ENCODE peak calls at places on chromosomes 11 and 22, in four cellular contexts. Y, O, A and R are unnamed samples.
A peak's percentile ranks its signal among the peaks of the same experiment; 100 is the strongest.

GRCh38 chr22:33841281-33842005 is 78.8 kb downstream of the LARGE1 start:
- DNase-seq in Y (no peak), O (no peak), A (no peak), R (no peak)

GRCh38 chr11:105181521-105181920 is 42.0 kb upstream of the CARD18 start:
- DNase-seq in Y (no peak), O (no peak), A (no peak), R (no peak)

GRCh38 chr22:49812838-49813237 is 14.8 kb downstream of the BRD1 start:
- DNase-seq in Y (no peak), O (peak; percentile 18), A (no peak), R (no peak)

GRCh38 chr22:26502688-26503561 is 9.3 kb downstream of the TFIP11 start:
- DNase-seq in Y (peak; percentile 80), O (no peak), A (no peak), R (no peak)

GRCh38 chr11:121613724-121614123 is 161.0 kb upstream of the SORL1-AS1 start:
- DNase-seq in Y (no peak), O (no peak), A (no peak), R (no peak)

GRCh38 chr11:42967653-42968052 is 344.1 kb upstream of the API5 start:
- DNase-seq in Y (no peak), O (no peak), A (no peak), R (no peak)

GRCh38 chr11:114243461-114244372 is 52.5 kb upstream of the NNMT start:
- DNase-seq in Y (no peak), O (no peak), A (no peak), R (no peak)

GRCh38 chr11:12461516-12461915 is 84.1 kb downstream of the PARVA start:
- DNase-seq in Y (no peak), O (no peak), A (no peak), R (no peak)

GRCh38 chr22:36286096-36286957 is 33.4 kb downstream of the APOL1 start:
- DNase-seq in Y (peak; percentile 90), O (peak; percentile 73), A (peak; percentile 87), R (peak; percentile 86)

GRCh38 chr11:121864660-121865059 is 251.4 kb downstream of the BLID start:
- DNase-seq in Y (no peak), O (no peak), A (no peak), R (no peak)

GRCh38 chr11:776459-777287 is 614 bp downstream of the GATD1 start:
- DNase-seq in Y (peak; percentile 90), O (peak; percentile 56), A (peak; percentile 74), R (no peak)

GRCh38 chr11:69300124-69301032 is 6.4 kb downstream of the MYEOV start:
- DNase-seq in Y (no peak), O (no peak), A (peak; percentile 57), R (no peak)

GRCh38 chr11:67397536-67397935 is 4.1 kb downstream of the PPP1CA start:
- DNase-seq in Y (no peak), O (no peak), A (no peak), R (no peak)

GRCh38 chr11:12269446-12270214 is 107.7 kb upstream of the PARVA start:
- DNase-seq in Y (no peak), O (no peak), A (no peak), R (no peak)

GRCh38 chr11:67438121-67438902 is 830 bp upstream of the PTPRCAP start:
- DNase-seq in Y (no peak), O (no peak), A (no peak), R (no peak)

GRCh38 chr22:50267591-50268390 is 2.4 kb downstream of the MAPK11 start:
- DNase-seq in Y (peak; percentile 72), O (peak; percentile 76), A (peak; percentile 86), R (no peak)

GRCh38 chr11:95229199-95230053 is 1.6 kb downstream of the SESN3 start:
- DNase-seq in Y (no peak), O (no peak), A (no peak), R (no peak)

GRCh38 chr11:92295175-92296137 is 70.8 kb downstream of the FAT3 start:
- DNase-seq in Y (no peak), O (no peak), A (no peak), R (no peak)

GRCh38 chr11:106670069-106670468 is 348.2 kb downstream of the GUCY1A2 start:
- DNase-seq in Y (no peak), O (no peak), A (no peak), R (no peak)

GRCh38 chr11:116412118-116412889 is 360.5 kb downstream of the BUD13 start:
- DNase-seq in Y (no peak), O (no peak), A (no peak), R (no peak)

GRCh38 chr11:19455731-19456130 is 215.0 kb upstream of the E2F8 start:
- DNase-seq in Y (no peak), O (no peak), A (no peak), R (no peak)

GRCh38 chr11:23233075-23233474 is 372.8 kb upstream of the CCDC179 start:
- DNase-seq in Y (no peak), O (no peak), A (no peak), R (no peak)

GRCh38 chr11:74749965-74750296 is 1.3 kb downstream of the RNF169 start:
- DNase-seq in Y (no peak), O (no peak), A (no peak), R (no peak)

GRCh38 chr22:37177221-37177620 is 10.8 kb downstream of the C1QTNF6 start:
- DNase-seq in Y (no peak), O (no peak), A (peak; percentile 45), R (no peak)

GRCh38 chr11:45423036-45423435 is 136.9 kb upstream of the SYT13 start:
- DNase-seq in Y (no peak), O (no peak), A (no peak), R (no peak)
- H3K4me3 ChIP-seq in Y (no peak overlapping the region), O (no peak overlapping the region), A (no peak overlapping the region), R (no peak overlapping the region)

DNA sequence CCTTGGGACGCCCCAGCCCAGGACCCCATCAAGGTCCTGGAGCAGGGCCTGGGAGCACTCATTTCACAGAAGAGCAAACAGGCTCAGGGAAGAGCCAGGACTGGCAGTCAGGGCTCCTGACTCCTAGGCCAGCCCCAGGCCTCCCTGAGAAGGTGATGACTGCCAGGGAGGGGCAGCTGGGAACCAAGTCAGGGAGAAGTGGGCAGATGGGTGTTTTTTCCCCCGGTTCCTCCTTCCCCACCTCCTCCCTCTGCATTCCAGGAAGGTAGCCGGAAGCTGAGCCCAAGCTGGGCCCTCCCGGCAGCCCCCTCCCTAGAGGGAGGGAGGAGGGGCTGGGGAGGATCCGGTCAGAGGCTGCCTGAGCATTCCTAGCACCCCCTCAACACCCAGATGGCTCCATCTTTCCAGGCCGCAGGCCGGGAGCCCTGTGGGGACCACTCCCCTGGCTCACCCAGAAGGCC is 19.6 kb downstream of the MYRF start:
- DNase-seq in Y (peak; percentile 59), O (no peak), A (no peak), R (no peak)
- H3K27ac ChIP-seq in Y (no peak overlapping the region), O (peak overlapping the region; percentile 24), A (no peak overlapping the region), R (no peak overlapping the region)

DNA sequence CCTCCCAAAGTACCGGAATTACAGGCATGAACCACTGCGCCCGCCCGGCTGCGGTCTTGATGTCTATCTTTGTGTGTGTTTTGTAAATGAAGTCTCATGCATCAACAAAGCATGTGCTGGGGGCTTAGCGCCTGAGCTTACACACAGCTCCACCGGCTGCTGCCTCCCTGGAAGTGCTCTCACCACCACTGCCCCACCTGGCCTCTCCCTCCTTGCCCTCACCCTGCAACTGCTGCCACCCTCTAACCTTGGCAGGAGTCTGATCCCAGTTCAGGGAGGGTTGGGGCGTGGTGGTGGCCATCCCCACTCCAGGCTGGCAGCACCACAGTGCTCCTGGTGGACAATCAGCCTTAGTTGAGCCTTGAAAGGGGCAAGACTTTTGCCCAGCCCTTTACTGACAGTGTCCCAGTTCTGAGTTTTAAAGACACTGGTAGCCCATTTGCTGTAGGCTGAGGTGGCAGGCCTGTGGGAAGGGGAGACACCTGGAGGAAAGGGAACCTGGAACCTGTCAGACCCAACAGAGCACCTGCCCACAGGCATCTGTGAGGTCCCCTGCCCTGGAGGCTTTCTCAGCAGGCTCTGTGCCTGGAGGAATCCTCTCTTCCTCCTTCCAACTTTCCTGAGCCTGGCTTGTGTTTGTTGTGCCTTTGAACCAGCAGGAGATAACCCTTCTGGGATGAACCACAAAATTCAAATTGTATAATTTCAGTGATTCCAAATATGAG is 42.4 kb upstream of the WEE1 start:
- DNase-seq in Y (no peak), O (peak; percentile 54), A (no peak), R (no peak)
- TF ChIP-seq CTCF in Y (no peak), O (no peak), A (no peak), R (no peak)

DNA sequence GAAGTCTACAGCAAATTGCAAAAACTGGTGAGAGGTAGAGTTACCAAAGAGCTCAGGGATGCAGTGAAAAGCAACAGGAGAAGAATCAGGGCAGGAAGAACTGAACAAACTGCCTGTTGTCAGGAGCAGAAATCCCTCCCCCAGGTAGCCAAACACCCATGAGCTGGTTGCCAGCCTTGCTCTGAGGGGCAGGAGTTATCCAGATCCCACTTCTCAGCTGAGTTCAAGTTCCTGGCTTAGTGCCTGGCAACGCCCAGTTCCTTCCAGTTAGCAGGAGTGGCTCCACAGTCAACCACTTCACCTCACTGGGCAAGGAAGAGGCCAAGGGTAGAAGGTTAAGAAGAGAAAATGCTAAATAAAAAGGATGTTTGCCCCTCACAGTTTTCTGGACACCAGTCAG is 1.9 kb upstream of the MPZL2 start:
- DNase-seq in Y (no peak), O (peak; percentile 89), A (peak; percentile 89), R (no peak)
- H3K4me3 ChIP-seq in Y (no peak overlapping the region), O (peak overlapping the region; percentile 54), A (peak overlapping the region; percentile 57), R (no peak overlapping the region)

DNA sequence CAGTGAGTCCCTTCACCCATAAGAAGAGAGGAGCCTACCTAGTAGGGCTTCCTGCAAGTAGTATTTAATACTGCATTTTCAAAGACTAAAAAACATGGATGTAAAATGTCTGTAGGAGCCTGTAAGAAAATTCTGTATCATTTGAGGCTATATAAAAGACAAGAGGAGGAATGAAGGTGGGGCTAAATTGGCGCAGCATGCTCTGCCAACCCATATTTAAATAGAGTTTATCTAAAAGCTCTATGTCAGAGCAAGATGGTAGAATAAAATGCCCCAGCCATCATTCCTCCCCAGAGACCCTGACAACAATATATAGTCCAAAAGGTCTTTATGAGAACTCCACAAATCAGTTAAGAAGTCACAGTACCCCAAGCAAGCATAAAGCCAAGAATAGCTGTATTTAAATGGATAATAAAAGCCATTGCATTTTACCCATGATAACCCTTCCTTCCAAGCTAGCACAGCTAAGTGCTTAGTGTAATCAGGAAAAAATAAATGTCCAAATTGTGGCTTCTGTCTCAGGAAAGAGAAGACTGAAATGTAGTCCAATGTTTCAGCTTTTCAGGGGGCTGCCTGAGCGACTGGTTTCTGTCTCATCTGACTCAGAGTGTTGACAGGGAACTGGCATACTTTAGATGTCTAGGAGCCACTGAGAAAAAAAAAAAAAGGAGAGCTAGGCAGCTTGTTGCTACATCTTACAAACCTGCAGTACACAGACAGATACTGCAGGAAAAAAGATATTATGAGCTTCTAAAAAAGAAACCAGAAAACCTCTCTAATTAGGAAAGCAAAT is 258.6 kb downstream of the METTL15 start:
- DNase-seq in Y (no peak), O (no peak), A (no peak), R (no peak)
- H3K27ac ChIP-seq in Y (no peak overlapping the region), O (no peak overlapping the region), A (no peak overlapping the region), R (no peak overlapping the region)

GRCh38 chr11:15852179-15852578 is 504.2 kb downstream of the SOX6 start:
- DNase-seq in Y (no peak), O (no peak), A (no peak), R (no peak)
- TF ChIP-seq CTCF in Y (peak; percentile 66), O (peak; percentile 28), A (peak; percentile 35), R (no peak)